ENCODE peak calls at places on chromosomes 16 and 17, in seven cellular contexts. One of them, this sample, is unnamed.

GRCh38 chr16:89525146-89525913 is 17.1 kb downstream of the SPG7 start:
- DNase-seq in OCI-LY7: peak
- DNase-seq in kidney epithelial cell: no peak
- DNase-seq in nephron progenitor cell: no peak
- DNase-seq in tibial nerve: no peak
- DNase-seq in AG10803: no peak
- DNase-seq in CD4-positive, alpha-beta T cell: no peak
- DNase-seq in this sample: no peak

GRCh38 chr17:17082878-17083277 is 40.6 kb downstream of the MPRIP start:
- DNase-seq in OCI-LY7: no peak
- DNase-seq in tibial nerve: no peak
- DNase-seq in CD4-positive, alpha-beta T cell: no peak
- DNase-seq in AG10803: no peak
- DNase-seq in nephron progenitor cell: no peak
- DNase-seq in kidney epithelial cell: no peak
- DNase-seq in this sample: no peak

GRCh38 chr17:50288306-50288705 is 14.0 kb downstream of the TMEM92 start:
- DNase-seq in kidney epithelial cell: no peak
- DNase-seq in CD4-positive, alpha-beta T cell: no peak
- DNase-seq in tibial nerve: no peak
- DNase-seq in AG10803: no peak
- DNase-seq in nephron progenitor cell: no peak
- DNase-seq in OCI-LY7: no peak
- DNase-seq in this sample: no peak

GRCh38 chr16:23064642-23065041 is 84.6 kb downstream of the USP31 start:
- DNase-seq in tibial nerve: no peak
- DNase-seq in nephron progenitor cell: no peak
- DNase-seq in kidney epithelial cell: no peak
- DNase-seq in CD4-positive, alpha-beta T cell: no peak
- DNase-seq in OCI-LY7: no peak
- DNase-seq in AG10803: peak
- DNase-seq in this sample: no peak

GRCh38 chr17:78313735-78314648 is 45.9 kb downstream of the SOCS3 start:
- DNase-seq in CD4-positive, alpha-beta T cell: peak
- DNase-seq in AG10803: peak
- DNase-seq in nephron progenitor cell: peak
- DNase-seq in tibial nerve: no peak
- DNase-seq in OCI-LY7: peak
- DNase-seq in kidney epithelial cell: no peak
- DNase-seq in this sample: peak

GRCh38 chr17:40181205-40181604 is 3.9 kb downstream of the RAPGEFL1 start:
- DNase-seq in CD4-positive, alpha-beta T cell: no peak
- DNase-seq in nephron progenitor cell: no peak
- DNase-seq in kidney epithelial cell: no peak
- DNase-seq in tibial nerve: no peak
- DNase-seq in AG10803: no peak
- DNase-seq in OCI-LY7: no peak
- DNase-seq in this sample: no peak

GRCh38 chr17:12519956-12520594 is 145.6 kb upstream of the MYOCD start:
- DNase-seq in tibial nerve: no peak
- DNase-seq in CD4-positive, alpha-beta T cell: no peak
- DNase-seq in OCI-LY7: no peak
- DNase-seq in nephron progenitor cell: no peak
- DNase-seq in kidney epithelial cell: no peak
- DNase-seq in AG10803: peak
- DNase-seq in this sample: no peak

GRCh38 chr17:41360291-41360995 is 9.2 kb downstream of the KRT33B start:
- DNase-seq in tibial nerve: no peak
- DNase-seq in CD4-positive, alpha-beta T cell: no peak
- DNase-seq in nephron progenitor cell: no peak
- DNase-seq in OCI-LY7: no peak
- DNase-seq in kidney epithelial cell: peak
- DNase-seq in AG10803: peak
- DNase-seq in this sample: no peak

GRCh38 chr16:66342294-66342900 is 24.1 kb upstream of the CDH5 start:
- DNase-seq in CD4-positive, alpha-beta T cell: no peak
- DNase-seq in OCI-LY7: peak
- DNase-seq in kidney epithelial cell: no peak
- DNase-seq in nephron progenitor cell: peak
- DNase-seq in tibial nerve: no peak
- DNase-seq in AG10803: no peak
- DNase-seq in this sample: peak

GRCh38 chr16:83335076-83335475 is 472.7 kb upstream of the HSBP1 start:
- DNase-seq in tibial nerve: no peak
- DNase-seq in CD4-positive, alpha-beta T cell: no peak
- DNase-seq in nephron progenitor cell: no peak
- DNase-seq in OCI-LY7: no peak
- DNase-seq in AG10803: peak
- DNase-seq in kidney epithelial cell: no peak
- DNase-seq in this sample: no peak

GRCh38 chr16:66212426-66212825 is 154.1 kb upstream of the CDH5 start:
- DNase-seq in kidney epithelial cell: no peak
- DNase-seq in OCI-LY7: no peak
- DNase-seq in nephron progenitor cell: no peak
- DNase-seq in CD4-positive, alpha-beta T cell: no peak
- DNase-seq in AG10803: no peak
- DNase-seq in tibial nerve: no peak
- DNase-seq in this sample: no peak

GRCh38 chr17:79987187-79987889 is 48.3 kb downstream of the TBC1D16 start:
- DNase-seq in AG10803: no peak
- DNase-seq in OCI-LY7: no peak
- DNase-seq in kidney epithelial cell: no peak
- DNase-seq in CD4-positive, alpha-beta T cell: no peak
- DNase-seq in tibial nerve: no peak
- DNase-seq in nephron progenitor cell: no peak
- DNase-seq in this sample: no peak

GRCh38 chr16:67542464-67542863 is 13.8 kb downstream of the RIPOR1 start:
- DNase-seq in nephron progenitor cell: no peak
- DNase-seq in CD4-positive, alpha-beta T cell: peak
- DNase-seq in tibial nerve: no peak
- DNase-seq in kidney epithelial cell: no peak
- DNase-seq in OCI-LY7: peak
- DNase-seq in AG10803: peak
- DNase-seq in this sample: no peak

GRCh38 chr16:83835972-83836566 is 28.3 kb downstream of the HSBP1 start:
- DNase-seq in OCI-LY7: no peak
- DNase-seq in nephron progenitor cell: no peak
- DNase-seq in CD4-positive, alpha-beta T cell: no peak
- DNase-seq in tibial nerve: no peak
- DNase-seq in kidney epithelial cell: no peak
- DNase-seq in AG10803: peak
- DNase-seq in this sample: no peak

GRCh38 chr17:1111599-1112443 is 68.0 kb downstream of the ABR start:
- DNase-seq in kidney epithelial cell: no peak
- DNase-seq in nephron progenitor cell: no peak
- DNase-seq in AG10803: peak
- DNase-seq in tibial nerve: no peak
- DNase-seq in OCI-LY7: no peak
- DNase-seq in CD4-positive, alpha-beta T cell: no peak
- DNase-seq in this sample: no peak

GRCh38 chr17:65072577-65073178 is 16.1 kb upstream of the GNA13 start:
- DNase-seq in nephron progenitor cell: no peak
- DNase-seq in CD4-positive, alpha-beta T cell: no peak
- DNase-seq in tibial nerve: no peak
- DNase-seq in AG10803: no peak
- DNase-seq in OCI-LY7: no peak
- DNase-seq in kidney epithelial cell: no peak
- DNase-seq in this sample: no peak

GRCh38 chr17:76612977-76613851 is 27.6 kb upstream of the ST6GALNAC2 start:
- DNase-seq in OCI-LY7: no peak
- DNase-seq in AG10803: no peak
- DNase-seq in nephron progenitor cell: peak
- DNase-seq in tibial nerve: no peak
- DNase-seq in CD4-positive, alpha-beta T cell: no peak
- DNase-seq in kidney epithelial cell: no peak
- DNase-seq in this sample: no peak

GRCh38 chr17:20010886-20011402 is 1.8 kb downstream of the SPECC1 start:
- DNase-seq in OCI-LY7: no peak
- DNase-seq in AG10803: no peak
- DNase-seq in tibial nerve: no peak
- DNase-seq in CD4-positive, alpha-beta T cell: no peak
- DNase-seq in nephron progenitor cell: no peak
- DNase-seq in kidney epithelial cell: no peak
- DNase-seq in this sample: no peak

GRCh38 chr17:82737981-82738877 is 2.8 kb downstream of the FN3K start:
- DNase-seq in kidney epithelial cell: no peak
- DNase-seq in AG10803: no peak
- DNase-seq in tibial nerve: no peak
- DNase-seq in nephron progenitor cell: no peak
- DNase-seq in CD4-positive, alpha-beta T cell: no peak
- DNase-seq in OCI-LY7: no peak
- DNase-seq in this sample: no peak

GRCh38 chr17:79090503-79091372 is 16.1 kb downstream of the ENGASE start:
- DNase-seq in OCI-LY7: no peak
- DNase-seq in nephron progenitor cell: peak
- DNase-seq in CD4-positive, alpha-beta T cell: no peak
- DNase-seq in kidney epithelial cell: no peak
- DNase-seq in tibial nerve: no peak
- DNase-seq in AG10803: no peak
- DNase-seq in this sample: no peak

GRCh38 chr17:81027591-81028505 is 7.1 kb upstream of the BAIAP2 start:
- DNase-seq in CD4-positive, alpha-beta T cell: no peak
- DNase-seq in kidney epithelial cell: no peak
- DNase-seq in tibial nerve: no peak
- DNase-seq in nephron progenitor cell: no peak
- DNase-seq in OCI-LY7: no peak
- DNase-seq in AG10803: no peak
- DNase-seq in this sample: no peak

GRCh38 chr17:42748202-42748905 is 3.5 kb upstream of the EZH1 start:
- DNase-seq in CD4-positive, alpha-beta T cell: no peak
- DNase-seq in AG10803: no peak
- DNase-seq in OCI-LY7: no peak
- DNase-seq in tibial nerve: peak
- DNase-seq in kidney epithelial cell: no peak
- DNase-seq in nephron progenitor cell: no peak
- DNase-seq in this sample: no peak

DNA sequence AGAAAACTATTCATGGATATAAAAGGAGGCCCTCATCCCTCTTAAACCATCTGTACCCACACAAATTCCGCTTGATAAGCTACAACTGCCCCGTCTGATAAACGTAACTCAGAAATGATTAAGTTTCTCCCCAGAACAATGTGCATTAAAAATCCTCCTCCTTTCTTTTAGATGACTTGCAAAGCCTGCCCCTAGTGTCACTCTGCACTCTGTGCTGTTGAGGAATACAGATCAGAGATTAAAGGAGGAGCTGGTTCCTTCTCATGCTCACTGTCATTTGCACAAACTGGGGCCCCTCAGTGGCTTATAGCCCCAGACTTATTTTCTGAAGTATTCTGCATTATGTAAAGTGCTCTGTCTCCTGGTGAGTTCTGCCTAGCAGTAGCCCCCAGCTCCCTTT is 33.3 kb downstream of the CDRT15 start:
- DNase-seq in tibial nerve: no peak
- DNase-seq in nephron progenitor cell: no peak
- DNase-seq in OCI-LY7: peak
- DNase-seq in kidney epithelial cell: no peak
- DNase-seq in AG10803: no peak
- DNase-seq in CD4-positive, alpha-beta T cell: no peak
- DNase-seq in this sample: no peak
- TF ChIP-seq CTCF in tibial nerve: no peak
- TF ChIP-seq CTCF in nephron progenitor cell: no peak
- TF ChIP-seq CTCF in OCI-LY7: peak
- TF ChIP-seq CTCF in kidney epithelial cell: peak
- TF ChIP-seq CTCF in AG10803: peak
- TF ChIP-seq CTCF in CD4-positive, alpha-beta T cell: peak
- TF ChIP-seq CTCF in this sample: peak

DNA sequence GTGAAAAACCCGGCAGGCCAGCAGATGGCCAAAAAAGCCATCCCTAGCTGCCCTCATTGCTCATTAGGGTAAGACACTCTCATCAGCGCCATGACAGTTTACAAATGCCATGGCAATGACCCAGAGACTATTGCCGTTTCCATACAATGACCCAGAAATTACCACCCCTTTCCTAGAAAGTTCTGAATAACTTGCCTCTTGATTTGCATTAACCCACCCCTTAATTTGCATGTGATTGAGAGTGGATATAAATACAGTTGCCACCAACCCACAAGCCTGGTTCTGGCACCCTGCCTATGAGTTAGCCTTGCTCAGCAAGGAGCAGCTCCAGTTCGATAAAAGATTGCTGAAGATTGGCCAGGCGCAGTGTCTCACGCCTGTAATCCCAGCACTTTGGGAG is 16.1 kb upstream of the C16orf54 start:
- DNase-seq in kidney epithelial cell: no peak
- DNase-seq in nephron progenitor cell: no peak
- DNase-seq in CD4-positive, alpha-beta T cell: no peak
- DNase-seq in OCI-LY7: no peak
- DNase-seq in tibial nerve: no peak
- DNase-seq in AG10803: no peak
- DNase-seq in this sample: no peak
- TF ChIP-seq CTCF in kidney epithelial cell: no peak
- TF ChIP-seq CTCF in nephron progenitor cell: no peak
- TF ChIP-seq CTCF in CD4-positive, alpha-beta T cell: no peak
- TF ChIP-seq CTCF in OCI-LY7: no peak
- TF ChIP-seq CTCF in tibial nerve: no peak
- TF ChIP-seq CTCF in AG10803: no peak
- TF ChIP-seq CTCF in this sample: no peak

DNA sequence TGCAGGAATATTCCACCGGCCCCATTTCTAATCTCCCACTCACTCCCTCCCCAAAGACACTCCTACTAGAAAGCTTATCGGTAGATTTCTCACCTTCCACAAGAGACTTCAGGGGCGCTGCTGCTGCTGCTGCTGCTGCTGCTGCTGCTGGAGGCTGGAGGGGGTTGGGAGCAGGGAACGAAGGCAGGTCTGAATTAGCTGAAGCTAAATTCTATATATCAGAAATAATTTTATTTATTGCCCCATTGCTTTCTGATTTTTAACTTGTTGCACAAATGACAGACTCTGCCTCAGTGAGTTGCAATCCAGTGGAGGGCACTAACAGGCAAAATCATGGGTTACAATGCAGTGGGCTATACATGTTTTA is 25.8 kb upstream of the HLF start:
- DNase-seq in CD4-positive, alpha-beta T cell: no peak
- DNase-seq in nephron progenitor cell: peak
- DNase-seq in tibial nerve: no peak
- DNase-seq in kidney epithelial cell: no peak
- DNase-seq in AG10803: no peak
- DNase-seq in OCI-LY7: no peak
- DNase-seq in this sample: no peak
- TF ChIP-seq CTCF in CD4-positive, alpha-beta T cell: no peak
- TF ChIP-seq CTCF in nephron progenitor cell: no peak
- TF ChIP-seq CTCF in tibial nerve: no peak
- TF ChIP-seq CTCF in kidney epithelial cell: peak
- TF ChIP-seq CTCF in AG10803: no peak
- TF ChIP-seq CTCF in OCI-LY7: no peak
- TF ChIP-seq CTCF in this sample: no peak

DNA sequence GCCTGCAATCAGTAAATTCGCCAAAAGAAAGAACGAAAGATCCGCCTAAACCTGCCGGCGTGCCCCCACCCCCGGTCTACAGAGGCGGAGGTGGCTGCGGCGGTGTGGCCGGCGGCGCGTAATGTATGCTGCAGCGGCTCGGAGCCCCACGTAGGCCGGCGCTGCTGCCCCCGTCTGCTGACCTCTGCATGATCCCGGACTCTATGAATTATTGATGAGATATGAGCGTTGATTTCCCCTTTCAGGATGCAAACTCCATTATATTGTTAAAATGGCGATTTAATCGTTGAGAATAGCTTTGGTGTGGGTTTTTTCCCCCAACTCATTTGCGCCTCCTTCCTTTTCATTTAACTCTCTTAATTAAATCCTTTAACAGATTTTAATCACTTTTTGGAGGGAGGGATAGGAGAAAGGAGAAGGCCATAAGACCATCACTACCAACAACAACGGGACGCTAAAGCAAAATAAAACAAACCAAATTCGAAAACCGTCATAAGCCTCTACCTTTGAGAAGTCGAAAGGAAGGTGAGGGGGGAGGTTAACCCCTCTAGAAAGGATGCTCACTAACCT is 3.6 kb downstream of the HOXB3 start:
- DNase-seq in nephron progenitor cell: no peak
- DNase-seq in tibial nerve: no peak
- DNase-seq in kidney epithelial cell: no peak
- DNase-seq in OCI-LY7: no peak
- DNase-seq in CD4-positive, alpha-beta T cell: no peak
- DNase-seq in AG10803: no peak
- DNase-seq in this sample: no peak
- TF ChIP-seq CTCF in nephron progenitor cell: no peak
- TF ChIP-seq CTCF in tibial nerve: no peak
- TF ChIP-seq CTCF in kidney epithelial cell: no peak
- TF ChIP-seq CTCF in OCI-LY7: no peak
- TF ChIP-seq CTCF in CD4-positive, alpha-beta T cell: no peak
- TF ChIP-seq CTCF in AG10803: no peak
- TF ChIP-seq CTCF in this sample: no peak

This sample was measured in progenitor cell of endocrine pancreas.